ENCODE peak calls at places on chromosomes 3 and 15, in four cellular contexts. B, I, E and K are unnamed samples.

GRCh38 chr15:34773916-34774315 is 19.1 kb upstream of the GJD2 start:
- DNase-seq in B (no peak), I (no peak), E (no peak), K (no peak)

GRCh38 chr3:194300936-194301335 is 50.2 kb downstream of the CPN2 start:
- DNase-seq in B (no peak), I (no peak), E (no peak), K (no peak)

GRCh38 chr3:36540898-36541518 is 160.7 kb downstream of the STAC start:
- DNase-seq in B (peak), I (no peak), E (no peak), K (no peak)

GRCh38 chr15:99449514-99449913 is 116.3 kb upstream of the MEF2A start:
- DNase-seq in B (no peak), I (no peak), E (no peak), K (no peak)

GRCh38 chr3:4978259-4978965 is 825 bp upstream of the BHLHE40 start:
- DNase-seq in B (peak), I (peak), E (peak), K (peak)

GRCh38 chr3:126438746-126439145 is 36.9 kb downstream of the ZXDC start:
- DNase-seq in B (no peak), I (no peak), E (no peak), K (no peak)

GRCh38 chr3:13012228-13012691 is 61.0 kb downstream of the IQSEC1 start:
- DNase-seq in B (no peak), I (no peak), E (no peak), K (peak)

GRCh38 chr3:12588039-12588673 is 31.3 kb downstream of the MKRN2 start:
- DNase-seq in B (no peak), I (no peak), E (no peak), K (no peak)

GRCh38 chr3:161343986-161344385 is 27.3 kb downstream of the SPTSSB start:
- DNase-seq in B (no peak), I (no peak), E (no peak), K (no peak)

GRCh38 chr3:132038198-132038825 is 3.5 kb upstream of the CPNE4 start:
- DNase-seq in B (peak), I (no peak), E (no peak), K (no peak)

GRCh38 chr15:92848852-92849598 is 51.1 kb upstream of the CHD2 start:
- DNase-seq in B (no peak), I (peak), E (no peak), K (no peak)

GRCh38 chr3:13826672-13827071 is 53.2 kb downstream of the WNT7A start:
- DNase-seq in B (no peak), I (no peak), E (no peak), K (no peak)

GRCh38 chr3:146273721-146274407 is 23.0 kb upstream of the PLSCR4 start:
- DNase-seq in B (no peak), I (no peak), E (no peak), K (no peak)

GRCh38 chr3:31250116-31250813 is 282.5 kb upstream of the STT3B start:
- DNase-seq in B (no peak), I (no peak), E (no peak), K (no peak)

GRCh38 chr15:89356634-89357298 is 22.1 kb upstream of the POLG start:
- DNase-seq in B (no peak), I (no peak), E (no peak), K (no peak)

GRCh38 chr15:25090073-25090733 is 135.4 kb downstream of the SNRPN start:
- DNase-seq in B (no peak), I (no peak), E (no peak), K (no peak)

GRCh38 chr15:86892774-86893449 is 813.2 kb downstream of the AGBL1 start:
- DNase-seq in B (no peak), I (no peak), E (no peak), K (no peak)

GRCh38 chr3:2511356-2511755 is 412.7 kb downstream of the CNTN4 start:
- DNase-seq in B (no peak), I (no peak), E (no peak), K (no peak)

GRCh38 chr15:89482139-89482538 is 14.2 kb downstream of the RHCG start:
- DNase-seq in B (no peak), I (no peak), E (no peak), K (no peak)

GRCh38 chr3:12907729-12908128 is 66.4 kb upstream of the RPL32 start:
- DNase-seq in B (no peak), I (no peak), E (no peak), K (no peak)

GRCh38 chr3:184085389-184085852 is 11.4 kb upstream of the HTR3E start:
- DNase-seq in B (no peak), I (no peak), E (no peak), K (no peak)

GRCh38 chr3:131762981-131763380 is 260.2 kb upstream of the MRPL3 start:
- DNase-seq in B (no peak), I (no peak), E (no peak), K (no peak)

GRCh38 chr3:190430906-190431305 is 18.8 kb downstream of the TMEM207 start:
- DNase-seq in B (no peak), I (no peak), E (no peak), K (no peak)

GRCh38 chr3:193140381-193140780 is 100.6 kb upstream of the PLAAT1 start:
- DNase-seq in B (no peak), I (no peak), E (no peak), K (no peak)

GRCh38 chr3:37588761-37589160 is 272.9 kb upstream of the CTDSPL start:
- DNase-seq in B (no peak), I (no peak), E (no peak), K (no peak)

GRCh38 chr3:120741837-120742197 is 499 bp downstream of the RABL3 start:
- DNase-seq in B (no peak), I (no peak), E (no peak), K (no peak)

GRCh38 chr15:39936681-39937080 is 2.8 kb downstream of the EIF2AK4 start:
- DNase-seq in B (no peak), I (no peak), E (no peak), K (no peak)

GRCh38 chr3:71066356-71066755 is 517.2 kb downstream of the FOXP1 start:
- DNase-seq in B (no peak), I (no peak), E (no peak), K (no peak)

GRCh38 chr3:184663756-184664155 is 48.1 kb downstream of the MAGEF1 start:
- DNase-seq in B (no peak), I (no peak), E (no peak), K (no peak)

GRCh38 chr3:20246662-20247061 is 60.7 kb upstream of the SGO1 start:
- DNase-seq in B (no peak), I (no peak), E (no peak), K (no peak)

GRCh38 chr3:133401374-133402135 is 1.7 kb downstream of the BFSP2 start:
- DNase-seq in B (no peak), I (no peak), E (no peak), K (no peak)

GRCh38 chr3:115321396-115321795 is 174.3 kb upstream of the ZBTB20 start:
- DNase-seq in B (no peak), I (no peak), E (no peak), K (no peak)

GRCh38 chr3:111070772-111071256 is 802 bp upstream of the NECTIN3 start:
- DNase-seq in B (peak), I (no peak), E (no peak), K (no peak)